ENCODE peak calls at places on chromosome 2, in eight cellular contexts. G, J, A, P, T, E, U and R are unnamed samples.

GRCh38 chr2:205660521-205661124 is 21.7 kb upstream of the NRP2 start:
- DNase-seq in G (peak; percentile 21), J (peak; percentile 98), A (no peak), P (no peak), T (no peak), E (no peak), U (no peak), R (no peak)

GRCh38 chr2:100643906-100644501 is 81.2 kb downstream of the PDCL3 start:
- DNase-seq in G (peak; percentile 30), J (no peak), A (no peak), P (no peak), T (no peak), E (no peak), U (no peak), R (no peak)

GRCh38 chr2:239264838-239265651 is 135.8 kb downstream of the HDAC4 start:
- DNase-seq in G (peak; percentile 77), J (peak; percentile 61), A (peak; percentile 36), P (peak; percentile 56), T (no peak), E (peak; percentile 70), U (no peak), R (peak; percentile 86)

GRCh38 chr2:101759162-101759561 is 61.7 kb downstream of the MAP4K4 start:
- DNase-seq in G (no peak), J (peak; percentile 97), A (peak; percentile 23), P (peak; percentile 57), T (peak; percentile 46), E (no peak), U (no peak), R (peak; percentile 50)

GRCh38 chr2:96264086-96264485 is 1.7 kb downstream of the TMEM127 start:
- DNase-seq in G (no peak), J (peak; percentile 29), A (no peak), P (no peak), T (no peak), E (no peak), U (no peak), R (no peak)

GRCh38 chr2:169093535-169093934 is 24.2 kb downstream of the DHRS9 start:
- DNase-seq in G (no peak), J (no peak), A (no peak), P (no peak), T (no peak), E (no peak), U (no peak), R (no peak)

GRCh38 chr2:218378053-218378452 is 4.0 kb upstream of the SLC11A1 start:
- DNase-seq in G (peak; percentile 42), J (no peak), A (no peak), P (no peak), T (no peak), E (no peak), U (no peak), R (no peak)

GRCh38 chr2:133171396-133172004 is 396.8 kb downstream of the NCKAP5 start:
- DNase-seq in G (peak; percentile 63), J (peak; percentile 74), A (peak; percentile 9), P (peak; percentile 48), T (no peak), E (no peak), U (no peak), R (no peak)

GRCh38 chr2:237889016-237889415 is 29.6 kb downstream of the RAMP1 start:
- DNase-seq in G (no peak), J (no peak), A (no peak), P (no peak), T (no peak), E (no peak), U (no peak), R (no peak)

GRCh38 chr2:223930002-223930976 is 14.8 kb downstream of the WDFY1 start:
- DNase-seq in G (no peak), J (peak; percentile 76), A (no peak), P (no peak), T (no peak), E (peak; percentile 72), U (peak; percentile 60), R (no peak)

GRCh38 chr2:121239471-121239870 is 45.5 kb downstream of the TFCP2L1 start:
- DNase-seq in G (no peak), J (no peak), A (no peak), P (no peak), T (no peak), E (no peak), U (no peak), R (no peak)

GRCh38 chr2:137115081-137115713 is 349.9 kb downstream of the THSD7B start:
- DNase-seq in G (no peak), J (no peak), A (no peak), P (no peak), T (no peak), E (no peak), U (no peak), R (no peak)

GRCh38 chr2:131115752-131116151 is 10.6 kb downstream of the PLEKHB2 start:
- DNase-seq in G (no peak), J (no peak), A (no peak), P (no peak), T (no peak), E (no peak), U (no peak), R (no peak)

GRCh38 chr2:45938649-45939511 is 287.4 kb downstream of the PRKCE start:
- DNase-seq in G (no peak), J (peak; percentile 97), A (peak; percentile 91), P (peak; percentile 92), T (peak; percentile 68), E (peak; percentile 83), U (peak; percentile 90), R (peak; percentile 65)

GRCh38 chr2:227515742-227516141 is 43.8 kb downstream of the AGFG1 start:
- DNase-seq in G (no peak), J (no peak), A (no peak), P (no peak), T (no peak), E (no peak), U (no peak), R (no peak)

GRCh38 chr2:100017633-100018032 is 124.8 kb downstream of the AFF3 start:
- DNase-seq in G (no peak), J (peak; percentile 74), A (no peak), P (no peak), T (no peak), E (no peak), U (no peak), R (no peak)

GRCh38 chr2:174438146-174438886 is 42.8 kb downstream of the SCRN3 start:
- DNase-seq in G (no peak), J (no peak), A (no peak), P (no peak), T (no peak), E (peak; percentile 35), U (peak; percentile 14), R (no peak)

GRCh38 chr2:105114551-105114950 is 76.7 kb downstream of the MRPS9 start:
- DNase-seq in G (peak; percentile 63), J (peak; percentile 74), A (peak; percentile 59), P (peak; percentile 51), T (no peak), E (no peak), U (no peak), R (peak; percentile 61)

GRCh38 chr2:140362361-140362760 is 1582.2 kb upstream of the NXPH2 start:
- DNase-seq in G (no peak), J (no peak), A (no peak), P (no peak), T (no peak), E (no peak), U (no peak), R (no peak)

DNA sequence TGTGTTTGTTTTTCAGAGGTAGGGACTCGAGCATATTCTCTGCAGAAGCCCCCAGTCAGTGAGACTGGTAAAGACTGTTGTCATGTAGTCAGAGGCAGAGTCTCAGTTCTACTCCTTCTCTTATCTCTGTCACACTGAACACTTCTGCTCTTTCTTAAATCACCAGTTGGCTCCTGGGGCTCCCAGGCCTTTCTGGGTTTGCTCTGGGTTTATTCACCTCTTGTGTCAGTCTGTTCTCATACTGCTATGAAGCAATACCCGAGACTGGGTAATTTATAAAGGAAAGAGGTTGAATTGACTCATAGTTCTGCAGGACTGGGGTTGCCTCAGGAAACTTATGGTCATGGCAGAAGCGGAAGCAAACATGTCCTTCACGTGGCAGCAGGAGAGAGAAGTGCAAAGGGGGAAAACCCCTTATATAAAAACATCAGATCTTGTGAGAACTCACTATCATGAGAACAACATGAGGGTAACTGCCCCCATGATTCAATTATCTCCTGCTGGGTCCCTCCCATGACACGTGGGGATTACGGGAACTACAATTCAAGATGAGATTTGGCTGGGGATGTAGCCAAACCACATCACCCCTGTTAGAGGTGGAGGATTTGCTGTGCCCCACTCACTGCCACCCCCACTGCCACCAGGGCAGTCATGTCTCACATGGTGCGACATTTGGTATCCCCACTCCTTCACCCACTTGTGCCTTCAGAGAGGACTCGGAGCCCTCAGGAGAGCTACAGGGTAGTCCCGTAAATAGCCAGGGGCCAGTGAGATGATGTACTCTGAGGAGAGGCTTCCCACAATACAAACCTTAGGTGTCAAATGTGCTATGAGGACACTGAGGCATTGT is 35.9 kb downstream of the CDC42EP3 start:
- DNase-seq in G (peak; percentile 97), J (peak; percentile 82), A (no peak), P (no peak), T (no peak), E (peak; percentile 61), U (no peak), R (no peak)
- TF ChIP-seq POLR2A in G (peak; percentile 23), J (no peak), A (no peak), P (no peak), T (no peak), E (no peak), U (no peak), R (no peak)

DNA sequence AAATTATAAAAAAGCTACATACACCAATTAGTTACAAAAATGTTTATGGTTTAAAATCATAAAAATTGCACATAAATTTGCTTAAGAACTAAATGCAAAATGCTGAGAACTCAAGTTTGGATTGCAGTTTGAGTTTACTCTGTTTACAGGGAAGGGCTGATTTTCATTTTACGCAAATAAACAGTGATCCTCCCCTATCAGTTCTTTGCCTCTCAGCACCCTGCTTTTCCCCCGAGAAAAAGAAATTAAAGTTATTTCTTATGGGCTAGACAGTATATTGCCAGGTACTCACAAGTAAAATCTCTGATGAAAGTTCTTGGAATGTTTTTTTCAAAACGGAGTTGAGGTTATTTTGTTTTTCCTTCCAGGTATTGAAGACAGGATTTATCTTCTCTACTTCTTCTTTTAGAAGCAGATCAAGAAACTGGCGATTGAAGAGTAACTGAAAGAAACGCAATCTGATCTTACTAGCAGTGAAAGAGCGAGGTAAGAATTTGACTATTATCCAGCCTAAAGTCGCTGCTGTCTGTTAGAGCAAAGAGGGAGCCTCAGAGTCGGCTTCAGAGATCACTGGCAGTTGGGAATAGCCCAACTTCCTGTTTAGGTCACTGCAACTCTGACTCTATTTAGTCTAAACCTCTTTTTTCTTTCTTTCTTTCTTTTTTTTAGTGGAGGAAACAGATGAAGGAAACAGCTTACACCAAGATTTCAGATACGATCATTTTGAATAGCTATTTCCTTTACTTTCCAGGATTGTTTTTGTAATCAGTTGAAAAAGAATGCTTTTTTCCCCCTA is at the start of gene TFPI:
- DNase-seq in G (peak; percentile 49), J (peak; percentile 78), A (no peak), P (no peak), T (peak; percentile 33), E (no peak), U (peak; percentile 36), R (no peak)
- TF ChIP-seq POLR2A in G (peak; percentile 16), J (peak; percentile 91), A (no peak), P (no peak), T (no peak), E (no peak), U (peak; percentile 19), R (no peak)

GRCh38 chr2:186534406-186534805 is 48.3 kb downstream of the ZC3H15 start:
- DNase-seq in G (no peak), J (no peak), A (no peak), P (no peak), T (no peak), E (no peak), U (no peak), R (no peak)
- TF ChIP-seq POLR2A in G (no peak), J (no peak), A (no peak), P (no peak), T (no peak), E (no peak), U (no peak), R (no peak)

GRCh38 chr2:159615936-159616733 is at the start of gene BAZ2B:
- DNase-seq in G (peak; percentile 80), J (peak; percentile 88), A (peak; percentile 31), P (peak; percentile 12), T (peak; percentile 66), E (peak; percentile 53), U (peak; percentile 63), R (peak; percentile 14)
- TF ChIP-seq POLR2A in G (no peak), J (no peak), A (no peak), P (no peak), T (peak; percentile 53), E (peak; percentile 56), U (peak; percentile 55), R (peak; percentile 0)